ENCODE peak calls at places on chromosomes 4 and X, in four cellular contexts. One of them, this sample, is unnamed.

GRCh38 chr4:40581254-40582140 is 48.2 kb downstream of the RBM47 start:
- DNase-seq in colonic mucosa: no peak
- DNase-seq in neural progenitor cell: no peak
- DNase-seq in adipocyte: no peak
- DNase-seq in this sample: no peak

GRCh38 chr4:9970399-9971011 is 50.8 kb downstream of the SLC2A9 start:
- DNase-seq in colonic mucosa: no peak
- DNase-seq in neural progenitor cell: no peak
- DNase-seq in adipocyte: no peak
- DNase-seq in this sample: no peak

GRCh38 chrX:46485897-46486296 is 59.3 kb downstream of the ZNF674 start:
- DNase-seq in neural progenitor cell: peak
- DNase-seq in adipocyte: no peak
- DNase-seq in colonic mucosa: no peak
- DNase-seq in this sample: no peak

GRCh38 chrX:154549766-154550165 is 2.3 kb downstream of the IKBKG start:
- DNase-seq in neural progenitor cell: no peak
- DNase-seq in colonic mucosa: no peak
- DNase-seq in adipocyte: peak
- DNase-seq in this sample: peak

GRCh38 chr4:177596035-177596434 is 153.8 kb upstream of the AGA start:
- DNase-seq in adipocyte: peak
- DNase-seq in neural progenitor cell: peak
- DNase-seq in colonic mucosa: no peak
- DNase-seq in this sample: peak

GRCh38 chr4:92246384-92246783 is 57.4 kb upstream of the GRID2 start:
- DNase-seq in neural progenitor cell: no peak
- DNase-seq in colonic mucosa: no peak
- DNase-seq in adipocyte: no peak
- DNase-seq in this sample: no peak

GRCh38 chrX:132171478-132171877 is 43.7 kb upstream of the FRMD7 start:
- DNase-seq in neural progenitor cell: no peak
- DNase-seq in colonic mucosa: no peak
- DNase-seq in adipocyte: no peak
- DNase-seq in this sample: no peak

GRCh38 chrX:11664211-11664888 is 1.4 kb downstream of the ARHGAP6 start:
- DNase-seq in adipocyte: peak
- DNase-seq in colonic mucosa: no peak
- DNase-seq in neural progenitor cell: peak
- DNase-seq in this sample: no peak

GRCh38 chrX:107780525-107780924 is 3.0 kb downstream of the NCBP2L start:
- DNase-seq in neural progenitor cell: no peak
- DNase-seq in adipocyte: no peak
- DNase-seq in colonic mucosa: no peak
- DNase-seq in this sample: peak

GRCh38 chrX:107775734-107776511 is at the start of gene TSC22D3:
- DNase-seq in colonic mucosa: peak
- DNase-seq in neural progenitor cell: peak
- DNase-seq in adipocyte: peak
- DNase-seq in this sample: peak

GRCh38 chrX:107776649-107777535 is 641 bp upstream of the NCBP2L start:
- DNase-seq in colonic mucosa: peak
- DNase-seq in neural progenitor cell: peak
- DNase-seq in adipocyte: peak
- DNase-seq in this sample: peak

GRCh38 chrX:107775000-107775733 is 420 bp downstream of the TSC22D3 start:
- DNase-seq in adipocyte: peak
- DNase-seq in colonic mucosa: no peak
- DNase-seq in neural progenitor cell: peak
- DNase-seq in this sample: no peak

GRCh38 chrX:107777536-107777832 is at the start of gene NCBP2L:
- DNase-seq in colonic mucosa: no peak
- DNase-seq in adipocyte: no peak
- DNase-seq in neural progenitor cell: no peak
- DNase-seq in this sample: no peak
- H3K9ac ChIP-seq in colonic mucosa: no peak
- H3K9ac ChIP-seq in adipocyte: peak
- H3K9ac ChIP-seq in neural progenitor cell: no peak
- H3K9ac ChIP-seq in this sample: no peak

GRCh38 chr4:4455199-4455865 is 68.4 kb downstream of the NSG1 start:
- DNase-seq in neural progenitor cell: no peak
- DNase-seq in colonic mucosa: no peak
- DNase-seq in adipocyte: no peak
- DNase-seq in this sample: no peak
- H3K9ac ChIP-seq in neural progenitor cell: no peak
- H3K9ac ChIP-seq in colonic mucosa: no peak
- H3K9ac ChIP-seq in adipocyte: no peak
- H3K9ac ChIP-seq in this sample: no peak

DNA sequence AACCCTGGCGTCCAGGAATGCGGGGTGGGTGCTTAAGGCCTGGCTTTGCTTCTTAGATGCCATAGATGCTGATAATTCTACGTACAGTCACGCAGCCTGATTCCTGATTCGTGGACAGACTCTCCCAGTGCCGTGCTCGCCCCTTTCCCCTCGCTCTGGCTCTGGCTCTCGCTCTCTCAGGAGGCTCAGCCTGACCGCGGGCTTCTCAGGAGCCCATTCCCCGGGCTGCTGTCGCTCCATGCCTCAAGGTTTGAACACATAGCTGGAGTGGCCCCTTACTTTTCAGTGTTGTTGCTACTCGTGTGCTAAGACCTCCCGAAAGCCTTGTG is 59.2 kb upstream of the ZC4H2 start:
- DNase-seq in neural progenitor cell: peak
- DNase-seq in adipocyte: peak
- DNase-seq in colonic mucosa: no peak
- DNase-seq in this sample: peak
- H3K9ac ChIP-seq in neural progenitor cell: peak
- H3K9ac ChIP-seq in adipocyte: peak
- H3K9ac ChIP-seq in colonic mucosa: peak
- H3K9ac ChIP-seq in this sample: peak

DNA sequence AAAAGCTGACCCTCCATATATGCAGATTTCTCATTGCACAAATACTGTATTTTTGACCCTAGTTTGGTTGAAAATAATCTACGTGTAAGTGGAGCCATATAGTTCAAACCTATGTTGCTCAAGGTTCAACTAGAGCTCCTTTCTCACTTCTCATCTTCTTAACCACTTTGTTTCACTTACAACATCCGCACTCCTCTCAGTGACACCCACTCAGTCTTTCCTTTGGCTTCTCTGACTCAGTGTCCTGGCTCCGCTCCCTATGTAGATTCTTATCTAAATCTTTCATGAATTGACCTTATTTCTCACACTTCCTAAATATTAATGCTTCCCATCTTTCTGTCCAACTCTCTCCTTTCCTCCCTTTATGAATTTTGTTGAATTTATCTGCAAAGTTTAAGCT is 32.9 kb upstream of the DKK2 start:
- DNase-seq in colonic mucosa: no peak
- DNase-seq in neural progenitor cell: no peak
- DNase-seq in adipocyte: peak
- DNase-seq in this sample: peak
- H3K9ac ChIP-seq in colonic mucosa: no peak
- H3K9ac ChIP-seq in neural progenitor cell: no peak
- H3K9ac ChIP-seq in adipocyte: no peak
- H3K9ac ChIP-seq in this sample: no peak

This sample was measured in PC-3.